ENCODE peak calls at places on chromosome 17, in five cellular contexts. S, X, D, Y and V are unnamed samples.

GRCh38 chr17:81962499-81963441 is 1.8 kb upstream of the NOTUM start:
- DNase-seq in S (no peak), Y (no peak), X (no peak), D (no peak), V (no peak)

GRCh38 chr17:70089513-70090148 is 14.6 kb downstream of the KCNJ16 start:
- DNase-seq in Y (no peak), X (no peak), D (no peak), S (no peak), V (no peak)

GRCh38 chr17:7237761-7238417 is 1.4 kb downstream of the PHF23 start:
- DNase-seq in Y (peak), S (peak), X (peak), D (peak), V (peak)

GRCh38 chr17:70168044-70168978 is 1.0 kb upstream of the KCNJ2 start:
- DNase-seq in S (peak), X (peak), D (peak), Y (peak), V (peak)

GRCh38 chr17:35252646-35253045 is 9.8 kb downstream of the SLFN5 start:
- DNase-seq in Y (no peak), D (no peak), S (peak), X (peak), V (no peak)

GRCh38 chr17:42608692-42609181 is 437 bp downstream of the RETREG3 start:
- DNase-seq in S (peak), X (peak), Y (peak), D (peak), V (peak)

GRCh38 chr17:1957037-1957436 is 68.1 kb downstream of the RTN4RL1 start:
- DNase-seq in D (peak), S (peak), Y (no peak), X (no peak), V (no peak)

GRCh38 chr17:42090964-42091790 is 7.1 kb downstream of the ZNF385C start:
- DNase-seq in X (no peak), S (no peak), D (no peak), Y (no peak), V (no peak)

GRCh38 chr17:77370536-77370935 is 229.8 kb downstream of the SEC14L1 start:
- DNase-seq in D (no peak), X (no peak), S (no peak), Y (peak), V (no peak)

GRCh38 chr17:66135219-66135618 is 56.7 kb downstream of the CEP112 start:
- DNase-seq in Y (no peak), D (no peak), X (peak), S (no peak), V (no peak)

GRCh38 chr17:34542700-34543336 is 36.6 kb upstream of the TMEM132E start:
- DNase-seq in X (peak), Y (peak), S (peak), D (peak), V (peak)

GRCh38 chr17:42895185-42895555 is 5.4 kb upstream of the G6PC1 start:
- DNase-seq in D (peak), X (no peak), Y (peak), S (peak), V (no peak)

GRCh38 chr17:65495255-65496060 is 66.0 kb downstream of the AXIN2 start:
- DNase-seq in S (peak), X (no peak), Y (peak), D (peak), V (no peak)

GRCh38 chr17:5592382-5592781 is 8.1 kb upstream of the NLRP1 start:
- DNase-seq in S (peak), D (peak), Y (no peak), X (peak), V (peak)

GRCh38 chr17:9104370-9105041 is 83.2 kb downstream of the NTN1 start:
- DNase-seq in Y (no peak), D (no peak), S (no peak), X (no peak), V (no peak)

GRCh38 chr17:81391964-81392908 is 3.0 kb upstream of the BAHCC1 start:
- DNase-seq in D (peak), S (peak), X (no peak), Y (peak), V (no peak)

GRCh38 chr17:73358668-73359067 is 46.9 kb upstream of the CDC42EP4 start:
- DNase-seq in S (no peak), X (no peak), Y (no peak), D (no peak), V (no peak)

GRCh38 chr17:70552230-70552981 is 383.1 kb downstream of the KCNJ2 start:
- DNase-seq in Y (no peak), X (peak), D (peak), S (peak), V (peak)

GRCh38 chr17:61408151-61409041 is 8.8 kb downstream of the TBX2 start:
- DNase-seq in Y (peak), D (no peak), S (no peak), X (no peak), V (no peak)

GRCh38 chr17:7258731-7259554 is 3.3 kb downstream of the CLDN7 start:
- DNase-seq in D (no peak), X (no peak), Y (peak), S (peak), V (peak)

GRCh38 chr17:64084086-64084939 is 45.6 kb downstream of the ERN1 start:
- DNase-seq in X (no peak), S (no peak), Y (peak), D (peak), V (peak)

GRCh38 chr17:30273373-30273772 is 18.4 kb downstream of the BLMH start:
- DNase-seq in S (peak), Y (no peak), X (no peak), D (peak), V (no peak)

DNA sequence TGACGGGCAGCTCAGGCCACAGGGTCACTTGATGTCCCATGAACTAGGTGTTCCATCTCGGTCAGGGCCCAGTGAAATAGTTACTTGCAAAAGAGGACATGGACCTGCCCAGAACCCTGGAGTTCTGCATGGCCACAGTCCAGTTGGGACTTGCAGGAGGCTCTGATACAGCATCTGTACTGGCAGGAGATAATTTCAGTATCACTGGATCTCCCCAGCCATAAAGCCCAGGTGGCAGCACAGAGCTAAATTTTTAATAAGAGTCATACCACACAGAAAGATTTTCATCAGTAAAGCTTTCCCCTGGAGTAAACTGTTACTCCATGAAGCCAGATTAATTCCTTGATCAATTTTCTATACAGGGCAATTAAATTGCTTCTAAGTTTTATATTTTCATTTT is 18.0 kb upstream of the SLC16A5 start:
- DNase-seq in X (no peak), Y (no peak), S (peak), D (no peak), V (peak)
- TF ChIP-seq CTCF in X (no peak), Y (peak), S (peak), D (peak), V (peak)

DNA sequence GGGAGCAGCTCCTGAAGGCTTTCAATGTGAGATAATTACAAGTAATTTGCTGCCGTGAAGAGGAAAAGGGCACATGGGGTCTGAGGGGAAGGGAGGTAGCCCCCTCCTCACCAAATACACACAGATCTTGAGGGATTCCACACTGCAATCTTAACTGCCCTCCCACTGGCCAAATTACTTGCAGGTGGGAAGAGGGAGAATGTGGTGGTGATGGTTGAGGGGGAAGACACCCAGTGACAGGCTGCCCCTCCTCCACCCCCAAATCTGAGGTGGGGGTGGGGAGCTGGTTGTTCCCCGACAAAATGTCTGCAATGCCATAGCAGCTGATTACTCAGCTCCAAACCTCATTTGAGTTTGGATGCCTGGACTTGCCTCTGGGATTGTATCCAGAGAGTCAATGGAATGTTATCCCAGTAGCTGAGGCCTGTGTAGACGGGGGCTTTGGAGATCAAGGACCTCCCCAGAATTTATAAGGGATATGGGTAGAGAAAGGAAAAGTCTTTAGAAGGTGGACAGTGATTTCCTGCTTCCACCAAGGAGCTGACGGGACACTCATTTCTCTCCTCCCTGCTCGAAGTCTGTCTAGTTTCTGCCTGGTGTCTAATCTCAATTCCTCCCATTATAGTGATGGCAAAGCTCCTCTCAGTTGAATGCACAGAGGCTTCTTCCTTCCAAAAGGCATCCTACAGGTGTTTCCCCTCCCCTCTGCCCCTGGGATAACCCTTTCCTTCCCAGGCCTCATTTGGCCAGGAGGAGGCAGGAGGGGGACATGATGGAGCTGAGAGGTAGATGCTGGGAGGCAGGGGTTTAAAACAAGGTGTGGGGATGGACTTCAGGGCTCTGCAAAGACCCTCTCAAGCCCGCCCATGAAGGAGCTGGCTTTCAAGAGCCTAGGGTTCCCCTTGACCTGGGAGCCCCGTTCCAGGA is 8.7 kb downstream of the DLX4 start:
- DNase-seq in D (no peak), S (no peak), Y (no peak), X (no peak), V (no peak)
- TF ChIP-seq CTCF in D (no peak), S (no peak), Y (no peak), X (no peak), V (no peak)

GRCh38 chr17:45231481-45232116 is 9.9 kb downstream of the FMNL1 start:
- DNase-seq in S (peak), X (peak), D (no peak), Y (no peak), V (no peak)
- TF ChIP-seq CTCF in S (peak), X (peak), D (peak), Y (peak), V (no peak)

GRCh38 chr17:17214646-17215436 is 8.7 kb upstream of the PLD6 start:
- DNase-seq in S (no peak), D (no peak), X (no peak), Y (no peak), V (no peak)

GRCh38 chr17:17215575-17215974 is 9.4 kb upstream of the PLD6 start:
- DNase-seq in D (no peak), X (no peak), S (no peak), Y (no peak), V (no peak)

GRCh38 chr17:17213775-17214174 is 7.6 kb upstream of the PLD6 start:
- DNase-seq in S (no peak), Y (no peak), D (no peak), X (no peak), V (no peak)

GRCh38 chr17:17216236-17216635 is 10.1 kb upstream of the PLD6 start:
- DNase-seq in Y (no peak), D (no peak), X (no peak), S (no peak), V (no peak)

DNA sequence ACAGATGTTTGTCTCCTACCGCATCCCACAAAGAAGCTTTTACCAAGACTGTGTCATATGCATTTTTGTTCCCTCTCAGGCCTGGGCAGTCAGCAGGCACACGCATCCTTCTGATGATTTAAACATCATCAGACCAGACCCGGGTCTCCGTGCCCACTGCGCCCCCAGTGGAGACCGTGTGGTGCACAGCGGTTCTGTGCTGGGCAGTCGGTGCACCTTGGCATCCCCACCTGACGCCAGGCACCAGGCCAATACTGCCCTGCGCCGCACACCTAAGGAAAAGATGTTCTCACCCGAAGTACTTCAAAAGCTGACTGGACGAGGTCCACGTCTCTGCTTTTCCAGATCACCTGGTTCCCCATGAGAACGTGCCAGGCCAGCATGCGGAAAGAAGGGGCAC is 10.6 kb upstream of the PLD6 start:
- DNase-seq in S (no peak), D (no peak), Y (no peak), X (no peak), V (no peak)
- TF ChIP-seq CTCF in S (no peak), D (no peak), Y (no peak), X (no peak), V (no peak)

GRCh38 chr17:45973099-45973838 is 25.8 kb upstream of the STH start:
- DNase-seq in D (no peak), S (no peak), Y (no peak), X (no peak), V (no peak)

GRCh38 chr17:45970659-45971058 is 28.4 kb upstream of the STH start:
- DNase-seq in S (no peak), D (no peak), Y (no peak), X (no peak), V (no peak)

GRCh38 chr17:45969726-45970125 is 29.3 kb upstream of the STH start:
- DNase-seq in D (no peak), S (no peak), Y (no peak), X (no peak), V (no peak)

GRCh38 chr17:45972531-45972930 is 26.5 kb upstream of the STH start:
- DNase-seq in S (no peak), D (no peak), Y (no peak), X (no peak), V (no peak)

DNA sequence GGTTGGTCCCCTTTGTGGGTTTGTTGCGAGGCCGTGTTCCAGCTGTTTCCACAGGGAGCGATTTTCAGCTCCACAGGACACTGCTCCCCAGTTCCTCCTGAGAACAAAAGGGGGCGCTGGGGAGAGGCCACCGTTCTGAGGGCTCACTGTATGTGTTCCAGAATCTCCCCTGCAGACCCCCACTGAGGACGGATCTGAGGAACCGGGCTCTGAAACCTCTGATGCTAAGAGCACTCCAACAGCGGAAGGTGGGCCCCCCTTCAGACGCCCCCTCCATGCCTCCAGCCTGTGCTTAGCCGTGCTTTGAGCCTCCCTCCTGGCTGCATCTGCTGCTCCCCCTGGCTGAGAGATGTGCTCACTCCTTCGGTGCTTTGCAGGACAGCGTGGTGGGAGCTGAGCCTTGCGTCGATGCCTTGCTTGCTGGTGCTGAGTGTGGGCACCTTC is 27.3 kb upstream of the STH start:
- DNase-seq in Y (no peak), X (no peak), S (no peak), D (no peak), V (no peak)
- TF ChIP-seq CTCF in Y (no peak), X (no peak), S (no peak), D (no peak), V (peak)

DNA sequence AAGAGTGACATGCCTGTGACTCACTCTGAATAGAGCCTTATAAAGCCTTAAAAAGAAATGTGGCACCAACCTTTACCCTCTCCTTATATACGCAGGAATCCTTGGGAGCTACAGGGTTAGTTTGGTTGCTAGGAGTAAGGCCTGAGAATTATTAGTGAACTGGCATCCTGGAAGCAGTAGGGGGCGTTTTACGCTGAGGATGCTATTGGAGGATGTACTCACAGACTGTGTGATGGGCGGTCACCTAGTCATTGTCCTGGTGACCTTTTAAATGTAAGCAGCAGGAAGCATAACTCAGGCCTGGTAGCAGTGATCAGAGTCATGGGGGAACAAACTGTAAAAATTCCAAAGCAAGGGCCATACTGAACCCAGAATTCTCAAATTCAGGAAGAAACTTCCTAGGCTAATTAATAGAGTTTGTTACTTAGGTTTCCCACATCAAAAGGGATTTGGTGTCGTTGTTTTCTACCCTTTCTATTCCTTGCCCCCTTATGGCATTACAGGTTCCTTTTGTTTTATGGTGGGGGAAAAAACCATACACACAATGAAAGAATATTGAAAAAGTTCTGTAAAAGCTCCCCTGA is 153.8 kb downstream of the SNX11 start:
- DNase-seq in Y (no peak), X (peak), D (peak), S (peak), V (peak)
- TF ChIP-seq CTCF in Y (peak), X (peak), D (peak), S (peak), V (peak)

GRCh38 chr17:74408262-74408661 is 23.6 kb upstream of the GPRC5C start:
- DNase-seq in Y (peak), S (peak), D (no peak), X (peak), V (peak)
- TF ChIP-seq CTCF in Y (no peak), S (no peak), D (no peak), X (no peak), V (peak)

GRCh38 chr17:50425682-50426471 is at the start of gene ACSF2:
- DNase-seq in D (peak), X (peak), Y (peak), S (peak), V (peak)
- TF ChIP-seq CTCF in D (no peak), X (no peak), Y (no peak), S (no peak), V (no peak)